ENCODE peak calls at places on chromosomes 6 and 20, in seven cellular contexts. Z is activated T-cell treated with anti-CD3 and anti-CD28 coated beads, Interleukin-2, amount 50 U/mL, for 4 hours; T is right cardiac atrium; Y is T-helper 1 cell; X is RWPE1; M is mesothelial cell of epicardium; D is stimulated activated CD4-positive, alpha-beta T cell treated with anti-CD3 and anti-CD28 coated beads, Interleukin-4, amount 100 ng/mL, for 24 hours. Q is an unnamed sample.

GRCh38 chr6:7568021-7568420 is 22.0 kb upstream of the SNRNP48 start:
- DNase-seq in Z (no peak), Y (no peak), M (no peak), D (no peak), X (no peak), T (no peak), Q (no peak)

GRCh38 chr20:59824711-59825562 is 108.5 kb downstream of the SYCP2 start:
- DNase-seq in Z (no peak), Y (no peak), D (no peak), T (no peak), X (no peak), M (no peak), Q (no peak)

GRCh38 chr6:91718198-91718597 is 1131.3 kb upstream of the MAP3K7 start:
- DNase-seq in Y (no peak), M (no peak), D (no peak), T (no peak), Z (no peak), X (no peak), Q (no peak)

GRCh38 chr6:34412054-34412453 is 13.8 kb downstream of the RPS10 start:
- DNase-seq in D (no peak), T (no peak), Z (no peak), Y (no peak), M (no peak), X (no peak), Q (no peak)

GRCh38 chr6:56144538-56145324 is 102.6 kb downstream of the COL21A1 start:
- DNase-seq in M (no peak), T (no peak), X (peak), Y (no peak), D (no peak), Z (no peak), Q (no peak)

GRCh38 chr20:57819981-57820380 is 110.2 kb upstream of the PMEPA1 start:
- DNase-seq in Y (no peak), T (no peak), D (no peak), X (no peak), Z (no peak), M (no peak), Q (no peak)

GRCh38 chr6:88494401-88495140 is 328.4 kb upstream of the CNR1 start:
- DNase-seq in X (no peak), Z (no peak), T (no peak), Y (no peak), M (no peak), D (no peak), Q (no peak)

GRCh38 chr20:19936801-19937583 is 80.2 kb upstream of the NAA20 start:
- DNase-seq in Z (no peak), D (no peak), T (no peak), X (no peak), Y (peak), M (no peak), Q (no peak)

GRCh38 chr6:156943816-156944215 is 166.6 kb downstream of the ARID1B start:
- DNase-seq in M (no peak), Y (no peak), T (no peak), X (no peak), Z (no peak), D (no peak), Q (no peak)

GRCh38 chr20:53444386-53444785 is 149.3 kb downstream of the ZNF217 start:
- DNase-seq in M (no peak), X (no peak), Y (no peak), D (no peak), Z (no peak), T (no peak), Q (no peak)

GRCh38 chr6:132734694-132735236 is 20.9 kb upstream of the VNN1 start:
- DNase-seq in M (no peak), Z (no peak), Y (no peak), X (no peak), T (no peak), D (no peak), Q (no peak)

GRCh38 chr6:169189686-169190085 is 64.0 kb downstream of the THBS2 start:
- DNase-seq in X (no peak), Z (no peak), T (no peak), Y (no peak), D (no peak), M (no peak), Q (no peak)

GRCh38 chr6:107032051-107032450 is 4.1 kb downstream of the MTRES1 start:
- DNase-seq in Z (no peak), Y (no peak), T (no peak), X (no peak), M (no peak), D (no peak), Q (no peak)

GRCh38 chr6:112030206-112030932 is 23.5 kb upstream of the CCN6 start:
- DNase-seq in M (no peak), D (no peak), Z (no peak), T (no peak), X (no peak), Y (no peak), Q (no peak)

GRCh38 chr20:62143976-62144825 is 632 bp downstream of the SS18L1 start:
- DNase-seq in Z (peak), D (peak), X (peak), Y (peak), T (peak), M (peak), Q (no peak)

GRCh38 chr6:74690365-74690764 is 515.5 kb downstream of the COL12A1 start:
- DNase-seq in T (no peak), X (no peak), D (no peak), Y (no peak), Z (no peak), M (no peak), Q (no peak)

GRCh38 chr6:125014157-125014957 is 52.1 kb downstream of the RNF217 start:
- DNase-seq in D (no peak), T (no peak), X (peak), Y (no peak), Z (no peak), M (no peak), Q (no peak)

GRCh38 chr6:22921831-22922230 is 352.5 kb downstream of the HDGFL1 start:
- DNase-seq in T (no peak), Z (no peak), M (no peak), D (no peak), Y (no peak), X (no peak), Q (no peak)

GRCh38 chr6:170464524-170464979 is 88.6 kb downstream of the PSMB1 start:
- DNase-seq in Y (no peak), X (no peak), Z (no peak), D (no peak), M (no peak), T (no peak), Q (no peak)

GRCh38 chr20:61499859-61500258 is 247.8 kb downstream of the CDH4 start:
- DNase-seq in Y (no peak), M (no peak), Z (no peak), X (peak), T (no peak), D (no peak), Q (no peak)

GRCh38 chr6:2976571-2977085 is 5.3 kb upstream of the SERPINB6 start:
- DNase-seq in D (no peak), X (peak), Z (no peak), Y (no peak), T (no peak), M (no peak), Q (no peak)

GRCh38 chr20:35093245-35093884 is 758 bp upstream of the TRPC4AP start:
- DNase-seq in Y (no peak), D (peak), X (peak), T (no peak), M (no peak), Z (peak), Q (no peak)

GRCh38 chr6:30883743-30884520 is at the start of gene DDR1:
- DNase-seq in D (peak), X (peak), Y (peak), T (peak), M (peak), Z (peak), Q (no peak)

GRCh38 chr6:109453594-109454482 is 1.7 kb downstream of the MICAL1 start:
- DNase-seq in D (no peak), Z (no peak), T (peak), M (no peak), Y (no peak), X (no peak), Q (no peak)

GRCh38 chr20:45011108-45011526 is 44.8 kb downstream of the STK4 start:
- DNase-seq in T (peak), D (peak), M (peak), Z (peak), X (peak), Y (peak), Q (peak)

GRCh38 chr6:163324928-163325784 is 89.4 kb upstream of the QKI start:
- DNase-seq in M (no peak), Z (no peak), D (no peak), T (peak), Y (no peak), X (no peak), Q (no peak)

GRCh38 chr6:148805767-148806166 is 58.9 kb downstream of the UST start:
- DNase-seq in D (no peak), X (no peak), T (no peak), Z (no peak), M (no peak), Y (no peak), Q (no peak)

GRCh38 chr6:163192591-163192990 is 221.9 kb upstream of the QKI start:
- DNase-seq in T (no peak), D (no peak), Z (no peak), M (no peak), X (no peak), Y (no peak), Q (no peak)

Q was measured in omental fat pad.